ENCODE peak calls at places on chromosomes 6 and 20, in eight cellular contexts. F, Z, U, V, T, I, M and H are unnamed samples.

GRCh38 chr6:108585921-108586320 is 25.2 kb downstream of the FOXO3 start:
- DNase-seq in T (no peak), Z (no peak), I (no peak), U (no peak), M (no peak), V (no peak), F (no peak), H (no peak)

GRCh38 chr20:23304616-23305015 is 46.0 kb upstream of the NXT1 start:
- DNase-seq in F (no peak), I (no peak), V (no peak), T (no peak), U (no peak), M (no peak), Z (no peak), H (no peak)

GRCh38 chr6:111925296-111925695 is 52.0 kb upstream of the FYN start:
- DNase-seq in I (no peak), M (peak), F (no peak), V (peak), U (no peak), T (no peak), Z (no peak), H (peak)

GRCh38 chr20:12354725-12355124 is 437.0 kb downstream of the BTBD3 start:
- DNase-seq in F (no peak), V (no peak), U (no peak), I (no peak), Z (no peak), M (no peak), T (no peak), H (no peak)

GRCh38 chr20:51562334-51563140 is 20.0 kb upstream of the NFATC2 start:
- DNase-seq in M (peak), Z (peak), U (no peak), V (peak), T (peak), F (peak), I (peak), H (peak)

GRCh38 chr6:105429676-105430075 is 26.8 kb upstream of the PREP start:
- DNase-seq in F (no peak), U (no peak), M (peak), I (no peak), V (no peak), T (no peak), Z (no peak), H (peak)

GRCh38 chr6:37242429-37243052 is 15.0 kb upstream of the TBC1D22B start:
- DNase-seq in U (no peak), M (peak), T (no peak), I (peak), Z (no peak), F (peak), V (peak), H (peak)

GRCh38 chr20:17568972-17569471 is 853 bp upstream of the DSTN start:
- DNase-seq in F (peak), Z (peak), I (peak), V (peak), T (peak), M (peak), U (no peak), H (peak)

GRCh38 chr20:3911956-3912355 is 22.8 kb downstream of the PANK2 start:
- DNase-seq in I (no peak), F (no peak), T (no peak), M (no peak), Z (no peak), U (no peak), V (no peak), H (no peak)

GRCh38 chr6:15876406-15876805 is 213.6 kb upstream of the DTNBP1 start:
- DNase-seq in F (no peak), M (no peak), Z (no peak), V (peak), T (no peak), I (no peak), U (no peak), H (peak)

GRCh38 chr6:112203577-112204349 is 50.6 kb downstream of the LAMA4 start:
- DNase-seq in V (peak), F (no peak), U (no peak), Z (no peak), T (no peak), I (no peak), M (peak), H (peak)

GRCh38 chr6:42411431-42411830 is 40.3 kb downstream of the TRERF1 start:
- DNase-seq in U (no peak), F (no peak), V (no peak), T (no peak), I (no peak), M (no peak), Z (no peak), H (no peak)

GRCh38 chr20:33401922-33402369 is 627 bp upstream of the CDK5RAP1 start:
- DNase-seq in M (no peak), F (no peak), Z (no peak), U (peak), I (no peak), V (no peak), T (no peak), H (no peak)

GRCh38 chr6:34359438-34360158 is 32.9 kb downstream of the NUDT3 start:
- DNase-seq in Z (no peak), M (peak), U (no peak), I (no peak), F (no peak), T (no peak), V (peak), H (no peak)

GRCh38 chr6:66048684-66049474 is 341.9 kb upstream of the EYS start:
- DNase-seq in M (no peak), U (no peak), V (no peak), Z (no peak), T (no peak), F (no peak), I (no peak), H (no peak)

GRCh38 chr6:107115695-107116327 is 496 bp upstream of the BEND3 start:
- DNase-seq in V (peak), Z (peak), I (peak), M (no peak), T (peak), U (no peak), F (no peak), H (peak)

GRCh38 chr6:103908898-103909297 is 950.8 kb downstream of the HACE1 start:
- DNase-seq in I (no peak), U (no peak), V (no peak), M (no peak), Z (no peak), T (no peak), F (no peak), H (no peak)

GRCh38 chr6:84428300-84428907 is 201.0 kb upstream of the CEP162 start:
- DNase-seq in I (peak), V (peak), T (peak), U (peak), M (peak), F (peak), Z (no peak), H (peak)

GRCh38 chr6:37643851-37644672 is 53.6 kb downstream of the MDGA1 start:
- DNase-seq in I (no peak), F (no peak), U (no peak), V (no peak), T (no peak), M (peak), Z (no peak), H (no peak)

GRCh38 chr6:9412951-9413559 is 977.7 kb upstream of the SLC35B3 start:
- DNase-seq in T (no peak), I (peak), U (peak), F (no peak), Z (no peak), V (no peak), M (no peak), H (peak)

GRCh38 chr20:45993197-45993951 is 15.3 kb upstream of the MMP9 start:
- DNase-seq in Z (no peak), I (no peak), V (peak), U (no peak), M (peak), T (no peak), F (no peak), H (peak)

GRCh38 chr6:117397536-117398227 is 28.1 kb downstream of the ROS1 start:
- DNase-seq in F (no peak), V (no peak), Z (no peak), M (no peak), T (no peak), I (no peak), U (no peak), H (peak)

GRCh38 chr6:20328266-20328946 is 73.3 kb upstream of the E2F3 start:
- DNase-seq in M (peak), U (no peak), Z (no peak), T (no peak), F (no peak), V (no peak), I (no peak), H (no peak)

GRCh38 chr20:40683221-40683893 is 5.7 kb downstream of the MAFB start:
- DNase-seq in T (peak), F (no peak), I (peak), M (no peak), Z (no peak), U (no peak), V (peak), H (no peak)

GRCh38 chr6:108921547-108922331 is 73.5 kb downstream of the ARMC2 start:
- DNase-seq in I (no peak), M (peak), T (no peak), Z (no peak), F (peak), V (no peak), U (no peak), H (peak)

GRCh38 chr20:47358672-47359532 is 2.4 kb upstream of the ZMYND8 start:
- DNase-seq in M (peak), Z (peak), V (peak), T (peak), I (peak), U (peak), F (peak), H (peak)

GRCh38 chr20:51695574-51696303 is 72.5 kb downstream of the ATP9A start:
- DNase-seq in M (peak), F (no peak), T (no peak), U (no peak), V (peak), Z (no peak), I (no peak), H (peak)

GRCh38 chr6:3419624-3420272 is 37.1 kb downstream of the SLC22A23 start:
- DNase-seq in U (no peak), T (no peak), F (no peak), M (peak), I (peak), Z (peak), V (peak), H (peak)

GRCh38 chr6:3417473-3417872 is 39.4 kb downstream of the SLC22A23 start:
- DNase-seq in Z (no peak), M (no peak), I (no peak), F (no peak), V (no peak), T (no peak), U (no peak), H (no peak)

GRCh38 chr6:3421145-3421544 is 35.7 kb downstream of the SLC22A23 start:
- DNase-seq in V (no peak), T (no peak), F (no peak), I (no peak), M (no peak), U (no peak), Z (no peak), H (no peak)

GRCh38 chr6:3415490-3415889 is 41.4 kb downstream of the SLC22A23 start:
- DNase-seq in I (no peak), F (no peak), M (no peak), T (no peak), Z (no peak), U (no peak), V (no peak), H (no peak)

DNA sequence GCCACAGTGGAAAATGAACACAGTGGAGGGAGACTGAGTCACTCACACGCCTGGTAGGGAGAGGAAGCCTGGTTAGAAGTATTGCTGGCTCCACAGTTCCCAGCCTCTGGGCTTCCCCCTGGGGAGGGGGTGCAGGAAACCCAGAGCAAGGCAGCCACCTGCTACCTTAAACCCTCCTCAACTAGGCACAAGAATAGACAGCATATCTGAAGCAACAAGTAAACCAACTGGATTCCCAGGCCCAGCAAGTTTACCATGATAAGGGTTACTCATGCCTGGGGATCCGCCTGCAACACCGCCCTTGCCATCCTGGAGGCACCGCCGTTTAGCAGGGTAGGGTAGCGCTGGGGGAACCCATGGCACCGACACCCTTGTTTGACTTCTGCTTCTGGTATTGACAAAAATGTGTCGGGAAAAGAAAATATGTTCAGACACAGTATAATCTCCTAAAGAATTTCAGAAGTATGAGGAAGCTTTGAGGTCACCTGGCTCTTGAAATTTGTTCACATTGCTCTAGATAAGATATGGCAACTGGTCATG is 38.3 kb downstream of the SLC22A23 start:
- DNase-seq in I (no peak), U (no peak), V (no peak), F (no peak), T (no peak), M (peak), Z (no peak), H (no peak)
- TF ChIP-seq CTCF in I (no peak), U (no peak), V (no peak), F (no peak), T (no peak), M (no peak), Z (no peak), H (no peak)

GRCh38 chr20:20368414-20369352 is 779 bp downstream of the INSM1 start:
- DNase-seq in I (no peak), F (no peak), U (no peak), Z (no peak), V (no peak), M (no peak), T (no peak), H (no peak)
- H3K4me3 ChIP-seq in I (no peak), F (no peak), U (no peak), Z (peak), V (no peak), M (peak), T (peak), H (no peak)

GRCh38 chr20:6120491-6120988 is 2.3 kb downstream of the FERMT1 start:
- DNase-seq in M (no peak), T (no peak), U (no peak), I (no peak), Z (no peak), V (no peak), F (no peak), H (peak)

GRCh38 chr20:6123650-6124014 is 802 bp upstream of the FERMT1 start:
- DNase-seq in V (no peak), T (no peak), I (no peak), U (no peak), M (no peak), Z (no peak), F (no peak), H (no peak)

GRCh38 chr20:6121504-6121903 is 1.3 kb downstream of the FERMT1 start:
- DNase-seq in M (no peak), F (no peak), I (no peak), V (no peak), Z (no peak), U (no peak), T (no peak), H (no peak)

GRCh38 chr20:6122111-6122872 is 538 bp downstream of the FERMT1 start:
- DNase-seq in T (no peak), F (no peak), Z (no peak), V (peak), U (no peak), I (no peak), M (peak), H (peak)

DNA sequence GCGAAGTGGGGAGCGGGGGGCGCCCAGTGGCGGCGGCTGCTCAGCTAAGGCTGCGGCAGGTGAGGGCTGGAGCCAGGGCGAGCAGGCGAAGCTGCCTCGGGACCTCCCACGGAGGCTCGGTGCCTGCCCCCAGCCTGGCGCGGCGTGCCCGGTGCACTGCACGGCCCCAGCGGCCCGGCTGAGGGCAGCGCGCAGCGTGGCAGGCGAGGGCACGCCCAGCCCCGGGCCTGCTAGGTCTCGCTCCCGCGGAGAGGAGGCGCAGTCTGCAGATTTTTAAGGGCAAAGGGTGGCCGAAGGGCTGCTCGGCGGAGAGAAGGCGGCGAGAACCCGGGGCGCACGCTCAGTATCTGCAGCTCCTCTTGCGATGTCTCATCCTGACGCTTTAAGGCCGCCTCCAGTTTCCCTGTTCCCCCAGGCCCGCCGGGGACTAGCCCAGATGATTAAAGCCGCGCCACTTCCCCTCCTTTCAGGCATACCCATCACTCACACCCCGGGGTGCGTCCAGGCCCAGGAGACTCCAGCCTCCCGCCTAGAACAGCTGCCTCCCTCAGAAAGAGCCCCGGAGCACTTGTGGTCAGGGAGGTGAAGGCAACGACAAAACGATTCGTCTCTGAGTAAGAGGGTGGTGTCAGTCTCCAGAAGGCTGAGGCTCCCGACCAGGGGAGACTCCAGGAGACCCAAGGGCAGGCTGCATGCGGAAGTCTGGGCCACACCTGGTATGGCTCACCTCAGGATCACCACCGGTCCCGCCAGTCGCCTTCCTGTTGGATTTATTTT is at the start of gene FERMT1:
- DNase-seq in V (peak), U (no peak), F (no peak), T (peak), Z (no peak), M (peak), I (peak), H (peak)
- TF ChIP-seq CTCF in V (peak), U (no peak), F (no peak), T (peak), Z (no peak), M (no peak), I (no peak), H (no peak)

DNA sequence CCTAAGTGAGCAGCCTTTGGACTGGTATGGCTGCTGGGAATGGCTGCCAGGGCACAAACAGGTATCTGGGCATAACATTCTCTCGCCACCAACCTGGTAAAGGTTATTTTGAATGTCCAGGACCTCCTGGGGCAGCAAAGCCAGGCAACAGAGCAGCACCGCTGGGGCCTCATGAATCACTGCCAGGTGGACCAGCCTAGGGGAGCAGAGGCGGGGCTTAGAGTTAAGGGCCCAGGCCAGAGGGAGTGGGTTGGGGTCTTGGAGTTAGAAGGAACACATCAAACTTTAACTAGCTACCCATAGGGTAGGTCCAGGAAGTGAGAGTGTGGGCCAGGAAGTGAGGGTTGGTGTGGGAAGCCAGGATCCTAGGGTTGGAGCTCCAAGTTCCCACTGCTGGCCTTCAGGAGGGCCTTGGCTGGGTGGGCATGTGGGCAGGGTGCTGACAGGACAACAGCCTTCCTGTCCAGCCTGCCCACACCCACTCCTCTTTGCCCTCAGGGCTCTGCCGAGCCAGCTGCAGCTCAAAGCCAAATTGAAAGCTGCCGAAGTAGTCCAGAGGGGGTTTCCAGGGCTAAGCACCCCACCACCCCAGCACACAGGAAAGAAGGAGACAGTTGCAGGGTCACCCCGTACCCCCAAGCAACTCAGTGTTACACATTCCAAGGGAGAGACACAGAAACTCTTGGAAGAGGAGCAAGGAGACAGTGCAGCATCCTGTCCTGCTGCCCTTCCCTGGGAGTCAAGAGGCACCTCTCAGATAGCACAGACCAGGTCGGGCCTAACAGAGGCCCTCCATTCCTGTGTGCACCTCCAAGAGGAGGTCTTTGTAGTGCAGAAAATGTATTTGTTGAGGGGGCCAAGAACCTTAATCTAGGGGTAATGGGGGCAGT is 2.6 kb downstream of the NFKBIE start:
- DNase-seq in V (no peak), T (no peak), M (no peak), F (no peak), Z (no peak), I (no peak), U (no peak), H (no peak)
- H3K4me3 ChIP-seq in V (peak), T (no peak), M (peak), F (no peak), Z (peak), I (no peak), U (peak), H (peak)

GRCh38 chr6:160513836-160514235 is 150.2 kb downstream of the LPA start:
- DNase-seq in T (no peak), M (no peak), F (no peak), I (no peak), Z (no peak), V (peak), U (no peak), H (peak)

GRCh38 chr6:160519133-160519532 is 144.9 kb downstream of the LPA start:
- DNase-seq in I (no peak), F (no peak), T (no peak), V (no peak), Z (no peak), M (no peak), U (no peak), H (no peak)

GRCh38 chr6:160520043-160520904 is 143.8 kb downstream of the LPA start:
- DNase-seq in V (peak), T (peak), I (peak), U (peak), M (peak), F (peak), Z (peak), H (peak)

GRCh38 chr6:160523223-160523622 is 140.9 kb downstream of the LPA start:
- DNase-seq in M (no peak), U (no peak), T (no peak), V (no peak), Z (no peak), F (no peak), I (no peak), H (no peak)

DNA sequence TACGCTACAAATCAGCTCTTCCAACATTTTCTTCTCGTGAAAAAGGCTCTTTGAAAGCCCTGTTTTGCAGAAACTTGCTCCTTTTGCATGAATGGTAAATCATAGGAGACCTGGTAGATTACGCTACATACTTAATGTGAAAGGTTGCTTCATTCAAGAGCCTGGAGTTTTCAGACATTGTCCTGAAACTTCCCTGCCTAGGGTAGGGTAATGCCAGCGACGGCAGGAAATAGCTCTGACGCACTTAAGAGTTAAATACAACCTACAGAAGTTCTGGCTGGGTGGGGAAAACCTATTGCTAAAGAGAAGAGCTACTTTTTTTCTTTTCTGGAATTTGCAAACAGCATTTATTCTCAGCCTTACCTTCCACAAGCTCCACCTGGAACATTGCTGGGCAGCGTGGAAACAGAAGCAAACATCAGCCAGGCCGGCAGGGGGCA is 144.5 kb downstream of the LPA start:
- DNase-seq in Z (no peak), F (no peak), V (no peak), I (no peak), U (no peak), M (no peak), T (peak), H (no peak)
- TF ChIP-seq CTCF in Z (peak), F (peak), V (peak), I (no peak), U (peak), M (peak), T (no peak), H (peak)